ENCODE peak calls at places on chromosome X, in five cellular contexts. M, Q, I, G and A are unnamed samples.

GRCh38 chrX:53133400-53133799 is 39.5 kb downstream of the KANTR start:
- DNase-seq in I (no peak), M (no peak), Q (no peak), G (no peak), A (no peak)

GRCh38 chrX:13717697-13718483 is 16.5 kb downstream of the TRAPPC2 start:
- DNase-seq in I (peak; percentile 24), G (no peak), M (no peak), Q (no peak), A (no peak)

GRCh38 chrX:76279007-76279406 is 106.1 kb downstream of the PBDC1 start:
- DNase-seq in M (no peak), I (peak; percentile 35), Q (no peak), G (peak; percentile 2), A (peak; percentile 25)

GRCh38 chrX:11328134-11328533 is 34.9 kb downstream of the AMELX start:
- DNase-seq in I (no peak), Q (no peak), M (no peak), G (no peak), A (no peak)

GRCh38 chrX:103565752-103566151 is 19.6 kb upstream of the TCEAL4 start:
- DNase-seq in I (peak; percentile 18), M (no peak), Q (no peak), G (no peak), A (no peak)

GRCh38 chrX:140040397-140040796 is 75.1 kb upstream of the CXorf66 start:
- DNase-seq in G (no peak), Q (no peak), I (no peak), M (no peak), A (no peak)

GRCh38 chrX:119693032-119693995 is at the start of gene SEPTIN6:
- DNase-seq in G (no peak), M (peak; percentile 80), I (peak; percentile 53), Q (peak; percentile 90), A (peak; percentile 65)

GRCh38 chrX:102044496-102044895 is 81.0 kb upstream of the TCEAL2 start:
- DNase-seq in M (no peak), G (no peak), Q (no peak), I (no peak), A (no peak)

GRCh38 chrX:84501798-84502628 is at the start of gene HDX:
- DNase-seq in Q (peak; percentile 91), I (peak; percentile 80), M (peak; percentile 86), G (peak; percentile 48), A (peak; percentile 88)

GRCh38 chrX:101485212-101486064 is at the start of gene ARMCX4:
- DNase-seq in M (peak; percentile 28), Q (no peak), G (peak; percentile 27), I (peak; percentile 66), A (peak; percentile 17)

GRCh38 chrX:125003746-125004446 is 315.8 kb upstream of the TEX13C start:
- DNase-seq in G (no peak), M (no peak), I (no peak), Q (no peak), A (no peak)

GRCh38 chrX:77076896-77077295 is 370.3 kb upstream of the FGF16 start:
- DNase-seq in M (no peak), G (no peak), Q (no peak), I (no peak), A (no peak)

GRCh38 chrX:69024931-69025330 is 140.3 kb downstream of the PJA1 start:
- DNase-seq in M (peak; percentile 82), Q (no peak), G (no peak), I (peak; percentile 48), A (peak; percentile 67)

GRCh38 chrX:1466232-1466661 is 13.5 kb upstream of the ASMTL start:
- DNase-seq in G (no peak), Q (peak; percentile 62), I (no peak), M (no peak), A (peak; percentile 42)